ENCODE peak calls at places on chromosomes 3 and 15, in five cellular contexts. U is NCI-H1105; L is stimulated activated CD8-positive, alpha-beta memory T cell treated with anti-CD3 and anti-CD28 coated beads, Interleukin-7, amount 100 ng/mL, for 1 hour; D is NAMALWA; V is T-cell. K is an unnamed sample.

GRCh38 chr3:47365213-47366153 is 15.3 kb upstream of the PTPN23 start:
- DNase-seq in U (no peak), L (no peak), D (no peak), V (no peak), K (no peak)

GRCh38 chr3:29373016-29373690 is 92.3 kb downstream of the RBMS3 start:
- DNase-seq in U (no peak), L (no peak), D (no peak), V (no peak), K (no peak)

GRCh38 chr15:92924216-92924615 is 24.1 kb downstream of the CHD2 start:
- DNase-seq in U (no peak), L (no peak), D (no peak), V (no peak), K (no peak)

GRCh38 chr15:67741313-67741712 is 84.0 kb upstream of the SKOR1 start:
- DNase-seq in U (no peak), L (no peak), D (no peak), V (no peak), K (no peak)

GRCh38 chr3:71726106-71726505 is 904 bp upstream of the EIF4E3 start:
- DNase-seq in U (no peak), L (no peak), D (no peak), V (no peak), K (no peak)

GRCh38 chr3:28835751-28836150 is 445.1 kb upstream of the RBMS3 start:
- DNase-seq in U (peak), L (no peak), D (no peak), V (no peak), K (no peak)

GRCh38 chr3:45948409-45948808 is 5.1 kb downstream of the CXCR6 start:
- DNase-seq in U (no peak), L (no peak), D (no peak), V (no peak), K (no peak)

GRCh38 chr3:126850370-126851085 is 132.4 kb upstream of the PLXNA1 start:
- DNase-seq in U (no peak), L (no peak), D (no peak), V (no peak), K (no peak)

GRCh38 chr3:133442518-133442917 is 42.7 kb downstream of the BFSP2 start:
- DNase-seq in U (no peak), L (no peak), D (no peak), V (no peak), K (no peak)

GRCh38 chr3:179956416-179956830 is 80.3 kb downstream of the PEX5L start:
- DNase-seq in U (no peak), L (no peak), D (peak), V (no peak), K (no peak)

GRCh38 chr3:146746190-146746589 is 141.0 kb upstream of the PLSCR5 start:
- DNase-seq in U (no peak), L (no peak), D (no peak), V (no peak), K (no peak)

GRCh38 chr15:74957301-74958035 is 896 bp upstream of the RPP25 start:
- DNase-seq in U (no peak), L (no peak), D (no peak), V (no peak), K (no peak)

GRCh38 chr3:15495461-15496340 is 25.8 kb downstream of the COLQ start:
- DNase-seq in U (no peak), L (no peak), D (no peak), V (no peak), K (no peak)

GRCh38 chr3:171323934-171324535 is 136.2 kb downstream of the TNIK start:
- DNase-seq in U (no peak), L (no peak), D (no peak), V (no peak), K (no peak)

GRCh38 chr15:57297163-57297593 is 79.1 kb upstream of the CGNL1 start:
- DNase-seq in U (peak), L (no peak), D (no peak), V (no peak), K (peak)

GRCh38 chr15:60507596-60508424 is 28.9 kb upstream of the ICE2 start:
- DNase-seq in U (peak), L (no peak), D (peak), V (peak), K (peak)

GRCh38 chr15:95286316-95286880 is 1044.1 kb upstream of the NR2F2 start:
- DNase-seq in U (no peak), L (no peak), D (no peak), V (no peak), K (no peak)

GRCh38 chr3:126434931-126435411 is 40.3 kb downstream of the CFAP100 start:
- DNase-seq in U (no peak), L (no peak), D (no peak), V (no peak), K (no peak)

GRCh38 chr3:168659015-168659414 is 563.3 kb upstream of the GOLIM4 start:
- DNase-seq in U (no peak), L (no peak), D (no peak), V (no peak), K (no peak)

GRCh38 chr15:59904450-59904979 is 99.6 kb upstream of the FOXB1 start:
- DNase-seq in U (no peak), L (no peak), D (no peak), V (no peak), K (no peak)

GRCh38 chr3:135134717-135135116 is 339.7 kb downstream of the EPHB1 start:
- DNase-seq in U (no peak), L (no peak), D (no peak), V (no peak), K (no peak)

GRCh38 chr3:166498439-166498838 is 661.2 kb upstream of the BCHE start:
- DNase-seq in U (no peak), L (no peak), D (no peak), V (no peak), K (no peak)

GRCh38 chr3:159775372-159775961 is 213.2 kb upstream of the IL12A start:
- DNase-seq in U (peak), L (no peak), D (no peak), V (no peak), K (peak)

GRCh38 chr3:146156060-146156459 is 4.9 kb downstream of the PLOD2 start:
- DNase-seq in U (no peak), L (no peak), D (no peak), V (no peak), K (no peak)

GRCh38 chr3:44106761-44107160 is 134.9 kb upstream of the TOPAZ1 start:
- DNase-seq in U (no peak), L (no peak), D (no peak), V (no peak), K (no peak)

GRCh38 chr15:61228025-61228901 is 839 bp downstream of the RORA start:
- DNase-seq in U (no peak), L (no peak), D (no peak), V (no peak), K (no peak)

GRCh38 chr15:76903251-76903681 is 1.9 kb downstream of the SCAPER start:
- DNase-seq in U (no peak), L (no peak), D (peak), V (no peak), K (peak)

K was measured in COR-L47.